ENCODE peak calls at places on chromosomes 5 and 9, in seven cellular contexts. One of them, this sample, is unnamed.
A peak's percentile ranks its signal among the peaks of the same experiment; 100 is the strongest.

GRCh38 chr5:51194626-51195025 is 188.6 kb upstream of the ISL1 start:
- DNase-seq in AG09309: no peak
- DNase-seq in activated T-helper 1 cell treated with anti-CD3 and anti-CD28 coated beads, Interleukin-12 subunit alpha, Interleukin-12 subunit beta, Interleukin-2, Interleukin-4 antibody, amounts not matched to agents 30 ng/mL and 10 ng/mL and 1 ng/mL, durations not matched to agents 14 hours and 24 hours and 36 hours: no peak
- DNase-seq in epithelial cell of esophagus: no peak
- DNase-seq in head of caudate nucleus: no peak
- DNase-seq in RWPE1: no peak
- DNase-seq in cardiac fibroblast: no peak
- DNase-seq in this sample: no peak

GRCh38 chr5:158142182-158142581 is 283.2 kb upstream of the CLINT1 start:
- DNase-seq in AG09309: no peak
- DNase-seq in activated T-helper 1 cell treated with anti-CD3 and anti-CD28 coated beads, Interleukin-12 subunit alpha, Interleukin-12 subunit beta, Interleukin-2, Interleukin-4 antibody, amounts not matched to agents 30 ng/mL and 10 ng/mL and 1 ng/mL, durations not matched to agents 14 hours and 24 hours and 36 hours: no peak
- DNase-seq in epithelial cell of esophagus: no peak
- DNase-seq in head of caudate nucleus: no peak
- DNase-seq in RWPE1: no peak
- DNase-seq in cardiac fibroblast: no peak
- DNase-seq in this sample: no peak

GRCh38 chr5:10481241-10481932 is 39.7 kb downstream of the ROPN1L start:
- DNase-seq in AG09309: no peak
- DNase-seq in activated T-helper 1 cell treated with anti-CD3 and anti-CD28 coated beads, Interleukin-12 subunit alpha, Interleukin-12 subunit beta, Interleukin-2, Interleukin-4 antibody, amounts not matched to agents 30 ng/mL and 10 ng/mL and 1 ng/mL, durations not matched to agents 14 hours and 24 hours and 36 hours: no peak
- DNase-seq in epithelial cell of esophagus: no peak
- DNase-seq in head of caudate nucleus: no peak
- DNase-seq in RWPE1: no peak
- DNase-seq in cardiac fibroblast: no peak
- DNase-seq in this sample: no peak

GRCh38 chr5:88695232-88695631 is 187.8 kb downstream of the MEF2C start:
- DNase-seq in AG09309: no peak
- DNase-seq in activated T-helper 1 cell treated with anti-CD3 and anti-CD28 coated beads, Interleukin-12 subunit alpha, Interleukin-12 subunit beta, Interleukin-2, Interleukin-4 antibody, amounts not matched to agents 30 ng/mL and 10 ng/mL and 1 ng/mL, durations not matched to agents 14 hours and 24 hours and 36 hours: no peak
- DNase-seq in epithelial cell of esophagus: no peak
- DNase-seq in head of caudate nucleus: no peak
- DNase-seq in RWPE1: no peak
- DNase-seq in cardiac fibroblast: no peak
- DNase-seq in this sample: no peak

GRCh38 chr5:170651902-170652301 is 131.6 kb upstream of the GABRP start:
- DNase-seq in AG09309: no peak
- DNase-seq in activated T-helper 1 cell treated with anti-CD3 and anti-CD28 coated beads, Interleukin-12 subunit alpha, Interleukin-12 subunit beta, Interleukin-2, Interleukin-4 antibody, amounts not matched to agents 30 ng/mL and 10 ng/mL and 1 ng/mL, durations not matched to agents 14 hours and 24 hours and 36 hours: no peak
- DNase-seq in epithelial cell of esophagus: no peak
- DNase-seq in head of caudate nucleus: no peak
- DNase-seq in RWPE1: no peak
- DNase-seq in cardiac fibroblast: no peak
- DNase-seq in this sample: no peak

GRCh38 chr9:130627051-130627450 is 37.3 kb upstream of the PRDM12 start:
- DNase-seq in AG09309: no peak
- DNase-seq in activated T-helper 1 cell treated with anti-CD3 and anti-CD28 coated beads, Interleukin-12 subunit alpha, Interleukin-12 subunit beta, Interleukin-2, Interleukin-4 antibody, amounts not matched to agents 30 ng/mL and 10 ng/mL and 1 ng/mL, durations not matched to agents 14 hours and 24 hours and 36 hours: no peak
- DNase-seq in epithelial cell of esophagus: no peak
- DNase-seq in head of caudate nucleus: peak; percentile 24
- DNase-seq in RWPE1: no peak
- DNase-seq in cardiac fibroblast: no peak
- DNase-seq in this sample: no peak

GRCh38 chr5:44365351-44365750 is 23.9 kb downstream of the FGF10 start:
- DNase-seq in AG09309: no peak
- DNase-seq in activated T-helper 1 cell treated with anti-CD3 and anti-CD28 coated beads, Interleukin-12 subunit alpha, Interleukin-12 subunit beta, Interleukin-2, Interleukin-4 antibody, amounts not matched to agents 30 ng/mL and 10 ng/mL and 1 ng/mL, durations not matched to agents 14 hours and 24 hours and 36 hours: no peak
- DNase-seq in epithelial cell of esophagus: peak; percentile 33
- DNase-seq in head of caudate nucleus: no peak
- DNase-seq in RWPE1: no peak
- DNase-seq in cardiac fibroblast: peak; percentile 47
- DNase-seq in this sample: peak; percentile 63

GRCh38 chr9:12818431-12819000 is 43.7 kb downstream of the LURAP1L start:
- DNase-seq in AG09309: peak; percentile 17
- DNase-seq in activated T-helper 1 cell treated with anti-CD3 and anti-CD28 coated beads, Interleukin-12 subunit alpha, Interleukin-12 subunit beta, Interleukin-2, Interleukin-4 antibody, amounts not matched to agents 30 ng/mL and 10 ng/mL and 1 ng/mL, durations not matched to agents 14 hours and 24 hours and 36 hours: no peak
- DNase-seq in epithelial cell of esophagus: no peak
- DNase-seq in head of caudate nucleus: no peak
- DNase-seq in RWPE1: no peak
- DNase-seq in cardiac fibroblast: peak; percentile 45
- DNase-seq in this sample: no peak

GRCh38 chr9:131758972-131759647 is 19.2 kb upstream of the RAPGEF1 start:
- DNase-seq in AG09309: no peak
- DNase-seq in activated T-helper 1 cell treated with anti-CD3 and anti-CD28 coated beads, Interleukin-12 subunit alpha, Interleukin-12 subunit beta, Interleukin-2, Interleukin-4 antibody, amounts not matched to agents 30 ng/mL and 10 ng/mL and 1 ng/mL, durations not matched to agents 14 hours and 24 hours and 36 hours: no peak
- DNase-seq in epithelial cell of esophagus: peak; percentile 82
- DNase-seq in head of caudate nucleus: no peak
- DNase-seq in RWPE1: peak; percentile 49
- DNase-seq in cardiac fibroblast: no peak
- DNase-seq in this sample: peak; percentile 38

GRCh38 chr9:135210676-135211523 is 123.4 kb downstream of the OLFM1 start:
- DNase-seq in AG09309: no peak
- DNase-seq in activated T-helper 1 cell treated with anti-CD3 and anti-CD28 coated beads, Interleukin-12 subunit alpha, Interleukin-12 subunit beta, Interleukin-2, Interleukin-4 antibody, amounts not matched to agents 30 ng/mL and 10 ng/mL and 1 ng/mL, durations not matched to agents 14 hours and 24 hours and 36 hours: no peak
- DNase-seq in epithelial cell of esophagus: no peak
- DNase-seq in head of caudate nucleus: no peak
- DNase-seq in RWPE1: no peak
- DNase-seq in cardiac fibroblast: no peak
- DNase-seq in this sample: no peak

GRCh38 chr9:108551030-108551964 is 304.5 kb downstream of the ACTL7B start:
- DNase-seq in AG09309: peak; percentile 83
- DNase-seq in activated T-helper 1 cell treated with anti-CD3 and anti-CD28 coated beads, Interleukin-12 subunit alpha, Interleukin-12 subunit beta, Interleukin-2, Interleukin-4 antibody, amounts not matched to agents 30 ng/mL and 10 ng/mL and 1 ng/mL, durations not matched to agents 14 hours and 24 hours and 36 hours: no peak
- DNase-seq in epithelial cell of esophagus: peak; percentile 99
- DNase-seq in head of caudate nucleus: no peak
- DNase-seq in RWPE1: peak; percentile 96
- DNase-seq in cardiac fibroblast: peak; percentile 87
- DNase-seq in this sample: peak; percentile 84

GRCh38 chr9:109591691-109592090 is 93.6 kb upstream of the PTPN3 start:
- DNase-seq in AG09309: no peak
- DNase-seq in activated T-helper 1 cell treated with anti-CD3 and anti-CD28 coated beads, Interleukin-12 subunit alpha, Interleukin-12 subunit beta, Interleukin-2, Interleukin-4 antibody, amounts not matched to agents 30 ng/mL and 10 ng/mL and 1 ng/mL, durations not matched to agents 14 hours and 24 hours and 36 hours: no peak
- DNase-seq in epithelial cell of esophagus: no peak
- DNase-seq in head of caudate nucleus: no peak
- DNase-seq in RWPE1: no peak
- DNase-seq in cardiac fibroblast: no peak
- DNase-seq in this sample: no peak

GRCh38 chr5:143700994-143701393 is 111.0 kb upstream of the HMHB1 start:
- DNase-seq in AG09309: no peak
- DNase-seq in activated T-helper 1 cell treated with anti-CD3 and anti-CD28 coated beads, Interleukin-12 subunit alpha, Interleukin-12 subunit beta, Interleukin-2, Interleukin-4 antibody, amounts not matched to agents 30 ng/mL and 10 ng/mL and 1 ng/mL, durations not matched to agents 14 hours and 24 hours and 36 hours: no peak
- DNase-seq in epithelial cell of esophagus: no peak
- DNase-seq in head of caudate nucleus: no peak
- DNase-seq in RWPE1: no peak
- DNase-seq in cardiac fibroblast: no peak
- DNase-seq in this sample: no peak

This sample was measured in myocyte.